ENCODE peak calls at places on chromosomes 3 and 15, in five cellular contexts. One of them, this sample, is unnamed.

GRCh38 chr3:50295553-50296166 is 3.4 kb upstream of the IFRD2 start:
- DNase-seq in AG20443: no peak
- DNase-seq in endothelial cell: no peak
- DNase-seq in stimulated activated CD4-positive, alpha-beta T cell treated with anti-CD3 and anti-CD28 coated beads, Interleukin-1b, Interleukin-23, amount 100 ng/mL, for 24 hours: no peak
- DNase-seq in T follicular helper cell: no peak
- DNase-seq in this sample: no peak

GRCh38 chr3:190051643-190052042 is 69.1 kb downstream of the P3H2 start:
- DNase-seq in stimulated activated CD4-positive, alpha-beta T cell treated with anti-CD3 and anti-CD28 coated beads, Interleukin-1b, Interleukin-23, amount 100 ng/mL, for 24 hours: no peak
- DNase-seq in endothelial cell: no peak
- DNase-seq in AG20443: no peak
- DNase-seq in T follicular helper cell: no peak
- DNase-seq in this sample: no peak

GRCh38 chr3:21936207-21936606 is 185.2 kb upstream of the ZNF385D start:
- DNase-seq in T follicular helper cell: no peak
- DNase-seq in AG20443: no peak
- DNase-seq in stimulated activated CD4-positive, alpha-beta T cell treated with anti-CD3 and anti-CD28 coated beads, Interleukin-1b, Interleukin-23, amount 100 ng/mL, for 24 hours: no peak
- DNase-seq in endothelial cell: no peak
- DNase-seq in this sample: no peak

GRCh38 chr3:84987709-84988504 is 29.1 kb downstream of the CADM2 start:
- DNase-seq in stimulated activated CD4-positive, alpha-beta T cell treated with anti-CD3 and anti-CD28 coated beads, Interleukin-1b, Interleukin-23, amount 100 ng/mL, for 24 hours: no peak
- DNase-seq in endothelial cell: no peak
- DNase-seq in AG20443: no peak
- DNase-seq in T follicular helper cell: no peak
- DNase-seq in this sample: no peak

GRCh38 chr3:120652281-120652680 is 29.8 kb downstream of the HGD start:
- DNase-seq in stimulated activated CD4-positive, alpha-beta T cell treated with anti-CD3 and anti-CD28 coated beads, Interleukin-1b, Interleukin-23, amount 100 ng/mL, for 24 hours: no peak
- DNase-seq in AG20443: no peak
- DNase-seq in T follicular helper cell: no peak
- DNase-seq in endothelial cell: no peak
- DNase-seq in this sample: no peak

GRCh38 chr3:108153451-108153981 is 62.7 kb upstream of the CD47 start:
- DNase-seq in T follicular helper cell: peak
- DNase-seq in AG20443: peak
- DNase-seq in endothelial cell: peak
- DNase-seq in stimulated activated CD4-positive, alpha-beta T cell treated with anti-CD3 and anti-CD28 coated beads, Interleukin-1b, Interleukin-23, amount 100 ng/mL, for 24 hours: peak
- DNase-seq in this sample: peak

GRCh38 chr15:31856581-31856980 is 173.7 kb upstream of the CHRNA7 start:
- DNase-seq in endothelial cell: no peak
- DNase-seq in T follicular helper cell: no peak
- DNase-seq in AG20443: no peak
- DNase-seq in stimulated activated CD4-positive, alpha-beta T cell treated with anti-CD3 and anti-CD28 coated beads, Interleukin-1b, Interleukin-23, amount 100 ng/mL, for 24 hours: no peak
- DNase-seq in this sample: no peak

GRCh38 chr15:77630956-77631789 is 1.5 kb downstream of the LINGO1 start:
- DNase-seq in T follicular helper cell: no peak
- DNase-seq in endothelial cell: peak
- DNase-seq in stimulated activated CD4-positive, alpha-beta T cell treated with anti-CD3 and anti-CD28 coated beads, Interleukin-1b, Interleukin-23, amount 100 ng/mL, for 24 hours: no peak
- DNase-seq in AG20443: no peak
- DNase-seq in this sample: no peak

GRCh38 chr15:47794266-47794914 is 77.1 kb downstream of the SEMA6D start:
- DNase-seq in T follicular helper cell: no peak
- DNase-seq in AG20443: no peak
- DNase-seq in stimulated activated CD4-positive, alpha-beta T cell treated with anti-CD3 and anti-CD28 coated beads, Interleukin-1b, Interleukin-23, amount 100 ng/mL, for 24 hours: no peak
- DNase-seq in endothelial cell: no peak
- DNase-seq in this sample: no peak

GRCh38 chr3:100127792-100128191 is 13.5 kb upstream of the FILIP1L start:
- DNase-seq in AG20443: no peak
- DNase-seq in T follicular helper cell: no peak
- DNase-seq in stimulated activated CD4-positive, alpha-beta T cell treated with anti-CD3 and anti-CD28 coated beads, Interleukin-1b, Interleukin-23, amount 100 ng/mL, for 24 hours: no peak
- DNase-seq in endothelial cell: no peak
- DNase-seq in this sample: no peak

GRCh38 chr15:27582741-27583400 is 516.2 kb downstream of the OCA2 start:
- DNase-seq in stimulated activated CD4-positive, alpha-beta T cell treated with anti-CD3 and anti-CD28 coated beads, Interleukin-1b, Interleukin-23, amount 100 ng/mL, for 24 hours: no peak
- DNase-seq in AG20443: no peak
- DNase-seq in T follicular helper cell: no peak
- DNase-seq in endothelial cell: no peak
- DNase-seq in this sample: no peak

GRCh38 chr3:16808393-16809107 is 76.2 kb upstream of the PLCL2 start:
- DNase-seq in T follicular helper cell: no peak
- DNase-seq in AG20443: no peak
- DNase-seq in endothelial cell: no peak
- DNase-seq in stimulated activated CD4-positive, alpha-beta T cell treated with anti-CD3 and anti-CD28 coated beads, Interleukin-1b, Interleukin-23, amount 100 ng/mL, for 24 hours: no peak
- DNase-seq in this sample: no peak

GRCh38 chr3:99627062-99627826 is 11.2 kb upstream of the COL8A1 start:
- DNase-seq in T follicular helper cell: no peak
- DNase-seq in endothelial cell: no peak
- DNase-seq in stimulated activated CD4-positive, alpha-beta T cell treated with anti-CD3 and anti-CD28 coated beads, Interleukin-1b, Interleukin-23, amount 100 ng/mL, for 24 hours: no peak
- DNase-seq in AG20443: no peak
- DNase-seq in this sample: no peak

GRCh38 chr15:89163271-89164055 is 57.9 kb downstream of the RLBP1 start:
- DNase-seq in stimulated activated CD4-positive, alpha-beta T cell treated with anti-CD3 and anti-CD28 coated beads, Interleukin-1b, Interleukin-23, amount 100 ng/mL, for 24 hours: no peak
- DNase-seq in T follicular helper cell: no peak
- DNase-seq in AG20443: no peak
- DNase-seq in endothelial cell: no peak
- DNase-seq in this sample: no peak

GRCh38 chr15:61748529-61748928 is 311.7 kb downstream of the VPS13C start:
- DNase-seq in stimulated activated CD4-positive, alpha-beta T cell treated with anti-CD3 and anti-CD28 coated beads, Interleukin-1b, Interleukin-23, amount 100 ng/mL, for 24 hours: no peak
- DNase-seq in endothelial cell: no peak
- DNase-seq in AG20443: no peak
- DNase-seq in T follicular helper cell: no peak
- DNase-seq in this sample: no peak

GRCh38 chr3:138479355-138479964 is 45.0 kb downstream of the ESYT3 start:
- DNase-seq in endothelial cell: peak
- DNase-seq in T follicular helper cell: no peak
- DNase-seq in stimulated activated CD4-positive, alpha-beta T cell treated with anti-CD3 and anti-CD28 coated beads, Interleukin-1b, Interleukin-23, amount 100 ng/mL, for 24 hours: no peak
- DNase-seq in AG20443: peak
- DNase-seq in this sample: peak

GRCh38 chr3:147940400-147940799 is 531.2 kb downstream of the ZIC1 start:
- DNase-seq in endothelial cell: no peak
- DNase-seq in AG20443: no peak
- DNase-seq in stimulated activated CD4-positive, alpha-beta T cell treated with anti-CD3 and anti-CD28 coated beads, Interleukin-1b, Interleukin-23, amount 100 ng/mL, for 24 hours: no peak
- DNase-seq in T follicular helper cell: no peak
- DNase-seq in this sample: no peak

GRCh38 chr3:100141576-100141975 is 27.3 kb upstream of the FILIP1L start:
- DNase-seq in stimulated activated CD4-positive, alpha-beta T cell treated with anti-CD3 and anti-CD28 coated beads, Interleukin-1b, Interleukin-23, amount 100 ng/mL, for 24 hours: no peak
- DNase-seq in AG20443: peak
- DNase-seq in T follicular helper cell: no peak
- DNase-seq in endothelial cell: no peak
- DNase-seq in this sample: no peak

GRCh38 chr3:188605231-188605630 is 451.3 kb downstream of the LPP start:
- DNase-seq in endothelial cell: no peak
- DNase-seq in AG20443: peak
- DNase-seq in stimulated activated CD4-positive, alpha-beta T cell treated with anti-CD3 and anti-CD28 coated beads, Interleukin-1b, Interleukin-23, amount 100 ng/mL, for 24 hours: no peak
- DNase-seq in T follicular helper cell: no peak
- DNase-seq in this sample: no peak

GRCh38 chr3:102142379-102143058 is 292.3 kb upstream of the ZPLD1 start:
- DNase-seq in stimulated activated CD4-positive, alpha-beta T cell treated with anti-CD3 and anti-CD28 coated beads, Interleukin-1b, Interleukin-23, amount 100 ng/mL, for 24 hours: no peak
- DNase-seq in AG20443: no peak
- DNase-seq in endothelial cell: no peak
- DNase-seq in T follicular helper cell: no peak
- DNase-seq in this sample: no peak

GRCh38 chr3:150599611-150600297 is 3.4 kb upstream of the SELENOT start:
- DNase-seq in endothelial cell: no peak
- DNase-seq in AG20443: no peak
- DNase-seq in stimulated activated CD4-positive, alpha-beta T cell treated with anti-CD3 and anti-CD28 coated beads, Interleukin-1b, Interleukin-23, amount 100 ng/mL, for 24 hours: no peak
- DNase-seq in T follicular helper cell: no peak
- DNase-seq in this sample: no peak

GRCh38 chr15:83065431-83065830 is 1.6 kb downstream of the BTBD1 start:
- DNase-seq in endothelial cell: no peak
- DNase-seq in stimulated activated CD4-positive, alpha-beta T cell treated with anti-CD3 and anti-CD28 coated beads, Interleukin-1b, Interleukin-23, amount 100 ng/mL, for 24 hours: no peak
- DNase-seq in AG20443: no peak
- DNase-seq in T follicular helper cell: no peak
- DNase-seq in this sample: no peak

GRCh38 chr3:64846009-64846408 is 158.2 kb upstream of the ADAMTS9 start:
- DNase-seq in AG20443: no peak
- DNase-seq in stimulated activated CD4-positive, alpha-beta T cell treated with anti-CD3 and anti-CD28 coated beads, Interleukin-1b, Interleukin-23, amount 100 ng/mL, for 24 hours: no peak
- DNase-seq in T follicular helper cell: no peak
- DNase-seq in endothelial cell: no peak
- DNase-seq in this sample: no peak

GRCh38 chr15:93282808-93283207 is 193.8 kb upstream of the RGMA start:
- DNase-seq in T follicular helper cell: no peak
- DNase-seq in AG20443: no peak
- DNase-seq in stimulated activated CD4-positive, alpha-beta T cell treated with anti-CD3 and anti-CD28 coated beads, Interleukin-1b, Interleukin-23, amount 100 ng/mL, for 24 hours: no peak
- DNase-seq in endothelial cell: no peak
- DNase-seq in this sample: no peak

GRCh38 chr15:58249646-58250312 is 111.6 kb downstream of the AQP9 start:
- DNase-seq in T follicular helper cell: no peak
- DNase-seq in stimulated activated CD4-positive, alpha-beta T cell treated with anti-CD3 and anti-CD28 coated beads, Interleukin-1b, Interleukin-23, amount 100 ng/mL, for 24 hours: no peak
- DNase-seq in AG20443: no peak
- DNase-seq in endothelial cell: no peak
- DNase-seq in this sample: no peak

GRCh38 chr15:38075466-38075865 is 141.0 kb downstream of the TMCO5A start:
- DNase-seq in stimulated activated CD4-positive, alpha-beta T cell treated with anti-CD3 and anti-CD28 coated beads, Interleukin-1b, Interleukin-23, amount 100 ng/mL, for 24 hours: no peak
- DNase-seq in T follicular helper cell: no peak
- DNase-seq in endothelial cell: no peak
- DNase-seq in AG20443: no peak
- DNase-seq in this sample: no peak

GRCh38 chr3:143897558-143898305 is 49.5 kb upstream of the SLC9A9 start:
- DNase-seq in AG20443: peak
- DNase-seq in endothelial cell: no peak
- DNase-seq in stimulated activated CD4-positive, alpha-beta T cell treated with anti-CD3 and anti-CD28 coated beads, Interleukin-1b, Interleukin-23, amount 100 ng/mL, for 24 hours: no peak
- DNase-seq in T follicular helper cell: no peak
- DNase-seq in this sample: no peak

GRCh38 chr15:56247266-56247665 is 3.6 kb upstream of the RFX7 start:
- DNase-seq in T follicular helper cell: no peak
- DNase-seq in AG20443: no peak
- DNase-seq in stimulated activated CD4-positive, alpha-beta T cell treated with anti-CD3 and anti-CD28 coated beads, Interleukin-1b, Interleukin-23, amount 100 ng/mL, for 24 hours: no peak
- DNase-seq in endothelial cell: no peak
- DNase-seq in this sample: no peak

This sample was measured in NK-92 treated with Interleukin-12 subunit alpha and Interleukin-12 subunit beta, amount 100 ng/mL, for 24 hours.